ENCODE peak calls at places on chromosomes 3 and 15, in four cellular contexts. K is H9, S is EL, D is endothelial cell. C is an unnamed sample.

GRCh38 chr3:113264249-113264648 is 52.9 kb downstream of the BOC start:
- DNase-seq in S (no peak), D (no peak), K (peak), C (no peak)

GRCh38 chr15:80228959-80229610 is 22.9 kb downstream of the CTXND1 start:
- DNase-seq in S (peak), K (no peak), D (no peak), C (no peak)

GRCh38 chr3:138331143-138331894 is 1.7 kb upstream of the NME9 start:
- DNase-seq in K (no peak), S (no peak), D (no peak), C (no peak)

GRCh38 chr3:38583688-38584087 is 65.8 kb downstream of the SCN5A start:
- DNase-seq in D (no peak), K (peak), S (no peak), C (no peak)

GRCh38 chr3:145022447-145022846 is 1050.8 kb downstream of the DIPK2A start:
- DNase-seq in K (no peak), S (no peak), D (no peak), C (no peak)

GRCh38 chr15:62896380-62896866 is 146.1 kb upstream of the TPM1 start:
- DNase-seq in K (no peak), S (peak), D (no peak), C (no peak)

GRCh38 chr3:18740631-18741583 is 315.8 kb upstream of the SATB1 start:
- DNase-seq in D (no peak), S (no peak), K (no peak), C (no peak)

GRCh38 chr15:98649996-98650870 is 1.9 kb downstream of the IGF1R start:
- DNase-seq in S (peak), D (peak), K (no peak), C (peak)

GRCh38 chr15:65054333-65055200 is 9.4 kb downstream of the SLC51B start:
- DNase-seq in S (peak), K (peak), D (peak), C (peak)

GRCh38 chr3:155065537-155065936 is 14.6 kb upstream of the MME start:
- DNase-seq in D (no peak), K (no peak), S (peak), C (no peak)

GRCh38 chr3:191070762-191071365 is 128.2 kb upstream of the OSTN start:
- DNase-seq in D (no peak), S (peak), K (no peak), C (no peak)

GRCh38 chr3:126259411-126260391 is 79.3 kb upstream of the ALDH1L1 start:
- DNase-seq in D (peak), K (peak), S (peak), C (peak)

GRCh38 chr3:167821248-167821805 is 85.8 kb downstream of the SERPINI1 start:
- DNase-seq in K (no peak), D (no peak), S (no peak), C (no peak)

GRCh38 chr15:60798821-60799220 is 319.9 kb upstream of the ICE2 start:
- DNase-seq in S (peak), D (no peak), K (no peak), C (no peak)